ENCODE peak calls at places on chromosomes 6 and 20, in five cellular contexts. E is tibial nerve, R is sigmoid colon, N is stomach, C is A549. L is an unnamed sample.

GRCh38 chr6:97049254-97050004 is 124.9 kb downstream of the KLHL32 start:
- DNase-seq in E (no peak), R (no peak), N (no peak), C (no peak), L (no peak)

GRCh38 chr6:113558966-113559365 is 298.2 kb upstream of the MARCKS start:
- DNase-seq in E (no peak), R (no peak), N (no peak), C (no peak), L (no peak)

GRCh38 chr6:44966449-44967091 is 361.6 kb upstream of the RUNX2 start:
- DNase-seq in E (no peak), R (no peak), N (no peak), C (peak; percentile 11), L (no peak)

GRCh38 chr20:52454660-52455059 is 263.1 kb upstream of the ZFP64 start:
- DNase-seq in E (no peak), R (no peak), N (no peak), C (no peak), L (no peak)

GRCh38 chr20:44454301-44454963 is 21.2 kb upstream of the TTPAL start:
- DNase-seq in E (no peak), R (no peak), N (no peak), C (no peak), L (no peak)

GRCh38 chr6:158850807-158851115 is 31.6 kb upstream of the EZR start:
- DNase-seq in E (no peak), R (no peak), N (no peak), C (no peak), L (no peak)

GRCh38 chr20:32164984-32165735 is 42.4 kb downstream of the PLAGL2 start:
- DNase-seq in E (no peak), R (peak; percentile 54), N (no peak), C (no peak), L (peak; percentile 70)

GRCh38 chr6:82862543-82862942 is 203.1 kb downstream of the UBE3D start:
- DNase-seq in E (no peak), R (no peak), N (no peak), C (no peak), L (no peak)

GRCh38 chr6:37433657-37434271 is 743 bp downstream of the CMTR1 start:
- DNase-seq in E (no peak), R (no peak), N (no peak), C (no peak), L (no peak)

GRCh38 chr20:57526067-57526884 is 1.3 kb upstream of the CTCFL start:
- DNase-seq in E (no peak), R (no peak), N (no peak), C (no peak), L (no peak)

GRCh38 chr6:160024152-160024551 is 55.3 kb downstream of the IGF2R start:
- DNase-seq in E (no peak), R (no peak), N (no peak), C (no peak), L (no peak)

GRCh38 chr20:45036044-45036755 is 64.7 kb downstream of the KCNS1 start:
- DNase-seq in E (no peak), R (no peak), N (no peak), C (no peak), L (no peak)

GRCh38 chr6:14092861-14093789 is 24.4 kb upstream of the CD83 start:
- DNase-seq in E (no peak), R (no peak), N (no peak), C (no peak), L (no peak)

GRCh38 chr6:3081965-3082364 is 13.7 kb downstream of the RIPK1 start:
- DNase-seq in E (no peak), R (no peak), N (no peak), C (no peak), L (no peak)

GRCh38 chr20:45752747-45753146 is 30.6 kb downstream of the SPINT4 start:
- DNase-seq in E (no peak), R (no peak), N (no peak), C (no peak), L (no peak)

GRCh38 chr20:54345301-54345724 is 130.1 kb upstream of the DOK5 start:
- DNase-seq in E (no peak), R (no peak), N (no peak), C (peak; percentile 24), L (no peak)

GRCh38 chr20:57895161-57895855 is 185.5 kb upstream of the PMEPA1 start:
- DNase-seq in E (no peak), R (peak; percentile 36), N (no peak), C (no peak), L (no peak)

GRCh38 chr6:155587817-155588216 is 132.2 kb upstream of the NOX3 start:
- DNase-seq in E (no peak), R (no peak), N (no peak), C (no peak), L (no peak)

GRCh38 chr20:23654005-23654404 is 16.2 kb upstream of the CST3 start:
- DNase-seq in E (no peak), R (no peak), N (no peak), C (no peak), L (no peak)

GRCh38 chr6:146357578-146358340 is 185.9 kb upstream of the RAB32 start:
- DNase-seq in E (no peak), R (no peak), N (no peak), C (peak; percentile 9), L (no peak)

GRCh38 chr20:15895126-15895525 is 678.1 kb downstream of the KIF16B start:
- DNase-seq in E (no peak), R (no peak), N (no peak), C (no peak), L (no peak)

GRCh38 chr6:11762782-11763459 is 15.7 kb downstream of the ADTRP start:
- DNase-seq in E (no peak), R (no peak), N (no peak), C (no peak), L (no peak)

GRCh38 chr20:59006864-59007757 is at the start of gene CTSZ:
- DNase-seq in E (peak; percentile 30), R (peak; percentile 76), N (peak; percentile 67), C (peak; percentile 74), L (peak; percentile 40)
- TF ChIP-seq CTCF in E (no peak), R (no peak), N (no peak), C (no peak), L (no peak)

GRCh38 chr20:3406481-3407425 is 716 bp downstream of the DNAAF9 start:
- DNase-seq in E (no peak), R (peak; percentile 80), N (peak; percentile 34), C (peak; percentile 64), L (no peak)

GRCh38 chr20:3409417-3409816 is 1.9 kb upstream of the DNAAF9 start:
- DNase-seq in E (no peak), R (no peak), N (no peak), C (no peak), L (peak; percentile 29)

GRCh38 chr20:3405696-3406358 is 1.6 kb downstream of the DNAAF9 start:
- DNase-seq in E (no peak), R (no peak), N (no peak), C (no peak), L (no peak)

GRCh38 chr20:3408251-3408637 is 775 bp upstream of the DNAAF9 start:
- DNase-seq in E (no peak), R (no peak), N (no peak), C (no peak), L (no peak)

GRCh38 chr20:3407426-3408250 is at the start of gene DNAAF9:
- DNase-seq in E (peak; percentile 57), R (peak; percentile 89), N (peak; percentile 81), C (peak; percentile 92), L (peak; percentile 81)
- TF ChIP-seq EP300 in E (no peak), R (no peak), N (no peak), C (no peak), L (no peak)

GRCh38 chr20:25339608-25340007 is 51.0 kb downstream of the ABHD12 start:
- DNase-seq in E (no peak), R (no peak), N (peak; percentile 62), C (no peak), L (no peak)
- H3K4me3 ChIP-seq in E (no peak overlapping the region), R (no peak overlapping the region), N (no peak overlapping the region), C (no peak overlapping the region), L (no peak overlapping the region)

DNA sequence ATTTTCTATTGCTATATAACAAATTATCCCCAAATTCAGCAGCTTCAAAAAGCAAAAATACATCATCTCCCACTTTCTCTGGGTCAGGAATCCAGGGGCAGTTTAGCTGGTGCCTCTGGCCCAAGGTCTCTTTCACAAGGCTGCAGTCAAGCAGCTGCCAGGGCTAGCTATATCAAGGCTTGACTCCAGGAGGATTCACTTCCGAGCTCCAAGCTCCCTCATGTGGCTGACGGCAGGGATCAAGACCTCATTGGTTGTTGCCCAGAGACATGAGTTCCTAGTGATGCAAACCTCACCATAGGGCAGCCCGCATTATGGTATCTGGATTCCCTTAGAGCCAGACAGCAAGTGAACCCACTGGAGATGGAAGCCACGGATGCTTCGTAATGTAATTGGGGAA is 1.3 kb upstream of the VNN1 start:
- DNase-seq in E (no peak), R (no peak), N (peak; percentile 61), C (peak; percentile 57), L (no peak)
- TF ChIP-seq CTCF in E (peak; percentile 38), R (no peak), N (no peak), C (peak; percentile 43), L (no peak)

DNA sequence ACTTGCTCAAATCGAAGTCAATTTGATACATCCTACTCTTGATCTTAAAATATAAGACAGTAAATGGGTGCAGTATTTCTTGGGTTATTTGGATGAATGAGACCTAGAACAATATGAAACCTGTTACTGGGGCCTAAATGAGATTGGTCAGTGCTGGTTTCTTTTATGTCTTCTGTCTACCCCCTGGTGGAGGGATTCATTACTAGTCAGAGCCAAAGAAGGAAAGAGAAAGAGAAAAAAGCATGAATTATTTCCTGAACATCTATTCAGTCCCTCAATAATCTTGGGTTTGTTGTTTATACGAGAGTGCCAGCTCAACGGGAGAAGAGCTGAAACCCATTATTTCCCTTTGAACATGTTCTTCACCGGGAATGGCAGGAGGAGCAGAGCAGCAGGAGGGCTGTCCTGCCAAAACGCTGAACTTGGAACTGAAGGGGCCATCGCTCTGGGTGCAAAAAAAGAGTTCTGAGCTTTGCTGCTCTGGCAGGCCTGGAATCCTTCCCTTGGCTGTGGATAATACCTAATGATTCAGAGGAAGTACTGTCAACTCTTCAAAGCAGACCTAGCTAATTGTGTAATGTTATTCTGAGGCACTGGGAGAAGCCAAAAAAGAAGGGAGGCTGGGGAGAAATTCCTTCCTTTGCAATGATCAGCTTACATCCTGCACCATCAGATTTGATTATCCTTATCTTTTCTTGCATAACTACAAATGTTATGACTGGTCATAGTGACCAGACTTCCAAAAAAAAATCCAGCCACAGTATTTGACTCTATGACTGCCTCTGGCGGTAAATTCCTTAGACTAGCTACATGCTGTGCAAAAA is 72.0 kb downstream of the BLOC1S5 start:
- DNase-seq in E (no peak), R (peak; percentile 68), N (no peak), C (peak; percentile 54), L (no peak)
- TF ChIP-seq EP300 in E (no peak), R (no peak), N (no peak), C (no peak), L (no peak)

GRCh38 chr20:48275737-48276342 is 490.6 kb upstream of the SULF2 start:
- DNase-seq in E (no peak), R (no peak), N (no peak), C (no peak), L (no peak)
- H3K4me3 ChIP-seq in E (no peak overlapping the region), R (no peak overlapping the region), N (no peak overlapping the region), C (no peak overlapping the region), L (no peak overlapping the region)